ENCODE peak calls at places on chromosomes 1 and 21, in eight cellular contexts. Y, D, S, V, B, H, R and G are unnamed samples.

GRCh38 chr1:221697924-221698425 is 43.9 kb downstream of the DUSP10 start:
- DNase-seq in B (no peak), Y (no peak), D (no peak), H (no peak), V (no peak), S (no peak), R (peak), G (no peak)

GRCh38 chr21:31900121-31900895 is 27.5 kb downstream of the HUNK start:
- DNase-seq in H (no peak), V (peak), S (peak), D (no peak), Y (no peak), R (no peak), B (no peak), G (no peak)

GRCh38 chr1:185474440-185475149 is 157.6 kb upstream of the IVNS1ABP start:
- DNase-seq in D (no peak), Y (no peak), B (no peak), R (no peak), H (no peak), S (no peak), V (no peak), G (no peak)

GRCh38 chr1:236334893-236335545 is 53.3 kb upstream of the ERO1B start:
- DNase-seq in R (peak), H (no peak), Y (no peak), S (no peak), D (no peak), B (no peak), V (no peak), G (no peak)

GRCh38 chr1:921011-921837 is 2.5 kb upstream of the SAMD11 start:
- DNase-seq in B (peak), D (peak), S (peak), R (peak), V (peak), Y (peak), H (no peak), G (no peak)

GRCh38 chr1:214004014-214004413 is 16.2 kb downstream of the PROX1 start:
- DNase-seq in D (no peak), R (no peak), S (no peak), Y (no peak), H (no peak), B (peak), V (no peak), G (no peak)

GRCh38 chr1:94974824-94975223 is 47.9 kb upstream of the CNN3 start:
- DNase-seq in R (peak), S (no peak), D (no peak), V (no peak), Y (no peak), B (no peak), H (no peak), G (no peak)

GRCh38 chr1:180586671-180587155 is 27.9 kb downstream of the OVAAL start:
- DNase-seq in D (no peak), V (peak), H (no peak), Y (peak), R (peak), B (peak), S (peak), G (no peak)

GRCh38 chr1:243701872-243702271 is 148.2 kb downstream of the AKT3 start:
- DNase-seq in S (no peak), H (no peak), Y (no peak), R (no peak), V (no peak), B (no peak), D (no peak), G (no peak)

GRCh38 chr1:94620345-94621031 is 78.9 kb upstream of the F3 start:
- DNase-seq in H (no peak), Y (no peak), R (no peak), V (no peak), B (no peak), D (no peak), S (no peak), G (no peak)

GRCh38 chr1:98325646-98326441 is 335.7 kb upstream of the SNX7 start:
- DNase-seq in H (no peak), S (peak), B (no peak), Y (peak), R (peak), D (no peak), V (peak), G (no peak)

GRCh38 chr1:115712911-115713609 is 55.5 kb downstream of the CASQ2 start:
- DNase-seq in R (no peak), Y (no peak), V (no peak), B (peak), D (no peak), H (no peak), S (no peak), G (no peak)

DNA sequence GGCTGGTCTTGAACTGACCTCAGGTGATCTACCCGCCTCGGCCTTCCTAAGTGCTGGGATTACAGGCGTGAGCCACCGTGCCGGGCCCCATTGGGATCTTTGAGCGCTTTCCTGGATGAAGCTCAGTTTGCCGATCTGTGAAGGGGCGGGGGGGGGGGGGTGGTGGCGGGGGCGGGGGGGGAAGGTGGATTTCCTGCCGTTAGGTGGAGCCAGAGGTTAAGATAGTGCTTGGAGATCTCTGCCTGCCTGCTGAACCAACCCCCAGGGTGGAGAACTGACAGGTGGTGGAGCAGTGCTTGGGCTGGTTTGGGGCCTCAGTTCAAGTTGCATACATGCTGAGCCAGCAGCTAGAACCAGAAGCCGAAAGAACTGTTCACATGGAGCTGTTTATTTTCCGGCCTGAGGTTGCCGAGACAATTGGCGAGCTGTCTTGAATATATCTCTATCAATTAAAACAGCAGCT is 1.7 kb downstream of the TMCC2 start:
- DNase-seq in H (peak), B (peak), R (peak), Y (no peak), S (peak), D (no peak), V (peak), G (no peak)
- TF ChIP-seq CTCF in H (no peak), B (peak), R (peak), Y (no peak), S (no peak), D (peak), V (peak), G (no peak)

DNA sequence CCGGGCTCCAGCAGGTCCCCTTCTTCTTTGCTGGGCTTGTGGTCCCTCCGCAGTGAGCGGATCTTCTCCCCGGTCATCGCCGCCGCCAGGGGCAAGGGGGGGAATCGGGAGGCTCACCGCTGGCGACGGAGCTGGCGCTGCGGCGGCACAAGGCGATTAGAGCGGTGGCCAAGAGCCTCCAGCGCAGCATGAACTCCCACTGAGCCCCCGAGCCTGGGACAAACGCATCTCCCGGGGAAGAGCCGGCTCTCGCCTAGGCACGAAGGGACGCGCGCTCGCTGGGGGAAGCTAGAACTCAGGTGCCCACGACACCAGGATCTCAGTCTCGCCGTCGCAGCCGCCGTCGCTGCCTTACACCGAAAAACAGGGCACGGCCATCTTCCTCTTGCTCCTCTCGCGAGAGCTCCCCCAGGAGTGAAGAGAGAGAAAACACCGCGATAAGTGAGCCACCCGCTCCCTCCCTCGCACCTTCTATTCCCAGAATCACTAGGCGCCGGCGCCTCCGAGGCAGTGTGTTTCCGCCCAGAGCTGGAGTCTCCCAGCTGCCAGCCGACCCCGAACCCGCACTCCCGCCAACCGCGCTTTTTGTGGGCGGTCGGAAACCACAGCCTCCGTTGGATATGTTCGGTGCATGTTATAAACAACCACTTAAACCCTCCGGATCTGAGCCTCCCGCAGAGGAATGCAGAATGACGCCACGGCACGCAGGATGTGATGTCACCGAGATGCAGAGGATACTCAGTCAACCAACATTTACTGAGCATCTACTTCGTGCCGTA is at the start of gene ANKRD13C:
- DNase-seq in H (peak), V (peak), D (peak), Y (peak), B (peak), R (peak), S (peak), G (peak)
- TF ChIP-seq CTCF in H (no peak), V (no peak), D (peak), Y (peak), B (no peak), R (no peak), S (no peak), G (no peak)

DNA sequence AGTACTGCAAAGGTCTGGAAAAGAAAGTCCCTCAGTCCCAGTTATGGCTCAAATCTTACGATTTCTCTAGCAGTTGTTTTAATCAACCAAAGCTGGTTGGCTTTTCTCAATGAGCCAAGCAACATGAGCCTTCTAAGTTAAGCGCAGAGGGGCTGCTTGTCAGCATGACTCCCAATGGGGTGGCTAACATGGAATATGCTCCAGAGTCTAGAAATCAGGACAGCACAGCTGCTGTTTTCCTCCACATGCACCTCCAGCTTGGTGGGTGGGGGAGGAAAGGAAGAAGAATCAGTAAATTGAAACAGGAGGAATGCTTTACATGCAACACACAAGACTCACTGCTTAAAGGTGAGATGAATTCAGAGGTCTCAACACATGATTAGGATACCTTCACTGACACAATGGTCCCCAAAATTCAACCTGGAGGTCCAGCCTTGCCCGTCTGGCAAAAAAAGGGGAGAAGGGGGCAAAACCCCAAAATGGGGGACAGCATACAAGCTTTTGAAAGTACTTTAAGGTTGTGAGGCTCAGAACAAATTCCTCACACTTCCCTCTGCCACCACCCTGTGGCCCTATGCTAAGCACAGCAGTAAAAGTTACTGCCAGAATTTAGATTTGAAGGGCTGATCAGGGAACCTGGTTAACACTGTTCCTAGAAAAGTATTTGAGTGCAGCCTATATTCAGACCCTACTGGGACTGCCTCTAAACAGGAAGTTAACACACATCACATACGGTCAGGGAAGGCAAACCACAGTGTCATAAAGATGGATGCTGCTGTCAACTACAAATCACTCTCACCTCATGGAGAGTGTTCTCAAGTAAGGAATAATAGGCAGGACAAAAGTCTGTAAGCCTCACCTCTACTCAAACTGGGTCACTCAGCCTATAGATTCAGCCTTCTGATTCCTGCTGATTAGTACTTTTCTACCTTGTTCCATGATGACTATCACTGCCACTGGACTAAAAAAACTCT is 2.6 kb downstream of the GATAD2B start:
- DNase-seq in V (no peak), H (no peak), R (peak), B (no peak), S (no peak), D (no peak), Y (no peak), G (no peak)
- TF ChIP-seq CTCF in V (peak), H (no peak), R (peak), B (peak), S (no peak), D (peak), Y (peak), G (no peak)

GRCh38 chr1:53196485-53197271 is at the start of gene CPT2:
- DNase-seq in D (peak), B (peak), S (peak), H (peak), R (peak), Y (peak), V (peak), G (peak)
- TF ChIP-seq CTCF in D (no peak), B (no peak), S (no peak), H (no peak), R (no peak), Y (no peak), V (no peak), G (no peak)

DNA sequence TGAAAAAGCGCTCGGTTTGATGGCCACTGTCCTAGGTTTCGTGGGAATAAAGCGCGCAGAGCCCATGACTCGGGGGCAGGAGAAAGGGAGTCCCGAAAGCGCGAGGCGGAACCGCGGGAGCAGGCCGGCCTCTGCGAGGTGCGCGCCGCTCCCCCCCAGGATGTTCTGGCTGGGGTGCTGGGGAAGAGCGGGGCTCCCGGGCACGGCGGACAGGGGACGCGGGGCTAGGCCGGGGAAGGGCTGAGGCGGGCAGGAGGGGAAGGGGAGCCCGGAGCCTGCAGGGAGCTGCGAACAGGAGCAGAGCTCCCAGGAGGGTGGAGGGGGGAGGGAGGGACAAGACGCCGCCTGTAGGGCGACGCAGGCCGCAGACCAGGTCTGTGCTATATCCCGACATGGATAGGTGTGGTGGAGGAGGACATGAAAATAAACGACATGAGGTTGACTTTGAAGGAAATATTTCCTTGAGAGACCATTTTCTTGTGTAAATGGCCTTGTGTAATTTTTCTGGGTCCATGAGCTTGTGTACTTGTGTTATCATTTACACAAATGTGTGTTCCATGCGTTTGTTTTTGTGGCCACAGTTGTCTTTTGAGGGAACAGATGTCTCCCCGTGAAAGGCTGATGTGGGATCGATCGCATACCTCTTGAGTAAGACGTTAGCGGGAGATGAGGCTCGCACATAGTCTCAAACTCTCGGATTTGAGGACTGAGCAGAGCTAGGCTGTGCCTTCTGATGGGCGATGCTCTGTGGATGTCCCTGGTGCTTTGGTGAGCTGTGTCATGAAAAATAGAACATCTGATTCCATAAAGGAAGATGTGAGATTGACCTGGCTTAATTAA is 1.3 kb downstream of the PCNT start:
- DNase-seq in Y (no peak), R (peak), D (peak), V (peak), B (peak), H (no peak), S (peak), G (no peak)
- TF ChIP-seq CTCF in Y (peak), R (peak), D (peak), V (peak), B (peak), H (no peak), S (no peak), G (peak)

GRCh38 chr1:84360303-84360702 is 38.0 kb upstream of the DNASE2B start:
- DNase-seq in R (no peak), D (no peak), V (no peak), H (no peak), Y (no peak), S (no peak), B (no peak), G (no peak)

GRCh38 chr1:84361796-84362195 is 36.5 kb upstream of the DNASE2B start:
- DNase-seq in V (no peak), D (no peak), B (no peak), R (no peak), H (no peak), S (no peak), Y (no peak), G (no peak)

GRCh38 chr1:84363622-84364021 is 34.7 kb upstream of the DNASE2B start:
- DNase-seq in V (no peak), Y (no peak), R (no peak), D (no peak), S (no peak), H (no peak), B (no peak), G (no peak)

GRCh38 chr1:84365225-84366221 is 32.8 kb upstream of the DNASE2B start:
- DNase-seq in Y (peak), S (no peak), H (no peak), D (no peak), B (no peak), V (peak), R (peak), G (peak)

DNA sequence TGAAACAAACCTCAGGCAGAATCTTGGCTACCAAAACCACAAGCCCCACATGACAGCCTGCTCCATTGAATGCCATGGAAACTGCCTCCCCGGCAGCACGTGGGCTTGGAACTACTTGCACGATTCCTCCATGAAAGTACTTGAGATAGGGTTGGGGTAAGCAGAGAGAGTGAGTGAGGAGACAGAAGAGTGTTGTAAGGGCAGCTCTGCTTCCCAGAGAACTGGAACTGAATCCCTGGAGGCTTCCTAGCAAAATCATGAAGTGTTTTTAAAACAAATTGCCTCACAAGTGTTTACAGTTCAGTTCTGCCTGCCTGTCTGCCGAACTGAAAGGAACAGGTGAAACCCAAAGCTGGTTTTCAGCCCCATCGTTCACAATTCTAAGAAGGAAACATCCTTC is 35.3 kb upstream of the DNASE2B start:
- DNase-seq in B (no peak), D (no peak), S (no peak), V (no peak), H (no peak), Y (no peak), R (no peak), G (no peak)
- TF ChIP-seq CTCF in B (no peak), D (no peak), S (no peak), V (no peak), H (no peak), Y (no peak), R (no peak), G (no peak)

DNA sequence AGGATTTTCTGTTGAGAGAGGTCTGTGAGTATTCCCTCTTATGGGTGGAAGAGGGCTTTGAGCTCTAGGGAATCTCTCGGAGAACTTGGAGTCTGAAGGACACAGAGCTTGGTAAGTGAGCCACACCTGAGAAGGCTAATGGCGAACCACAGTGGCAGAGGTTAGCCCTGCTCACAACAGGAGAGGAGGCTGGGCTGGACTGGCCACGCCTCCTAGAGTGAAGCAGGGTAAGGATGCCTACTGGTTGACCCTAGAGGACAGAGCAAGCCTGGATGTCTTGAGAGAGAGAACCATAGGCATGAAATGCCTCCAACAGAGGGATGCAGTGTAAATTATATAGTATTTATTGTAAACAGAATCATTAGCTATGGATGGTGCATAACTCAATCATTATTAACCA is 232.6 kb downstream of the PCP4 start:
- DNase-seq in D (no peak), H (no peak), R (no peak), B (no peak), V (no peak), S (no peak), Y (no peak), G (no peak)
- TF ChIP-seq CTCF in D (no peak), H (no peak), R (no peak), B (no peak), V (no peak), S (no peak), Y (no peak), G (no peak)

GRCh38 chr1:154818911-154819310 is 51.2 kb downstream of the KCNN3 start:
- DNase-seq in V (no peak), B (no peak), D (no peak), H (no peak), R (no peak), Y (no peak), S (no peak), G (no peak)

GRCh38 chr1:154814106-154814505 is 56.0 kb downstream of the KCNN3 start:
- DNase-seq in S (no peak), B (no peak), V (no peak), H (no peak), D (no peak), Y (no peak), R (no peak), G (no peak)

GRCh38 chr1:154819628-154820590 is 50.2 kb downstream of the KCNN3 start:
- DNase-seq in R (peak), V (peak), H (no peak), Y (no peak), D (no peak), B (peak), S (peak), G (no peak)

GRCh38 chr1:154820646-154821045 is 49.4 kb downstream of the KCNN3 start:
- DNase-seq in H (no peak), D (no peak), S (no peak), Y (no peak), B (no peak), V (no peak), R (no peak), G (no peak)

DNA sequence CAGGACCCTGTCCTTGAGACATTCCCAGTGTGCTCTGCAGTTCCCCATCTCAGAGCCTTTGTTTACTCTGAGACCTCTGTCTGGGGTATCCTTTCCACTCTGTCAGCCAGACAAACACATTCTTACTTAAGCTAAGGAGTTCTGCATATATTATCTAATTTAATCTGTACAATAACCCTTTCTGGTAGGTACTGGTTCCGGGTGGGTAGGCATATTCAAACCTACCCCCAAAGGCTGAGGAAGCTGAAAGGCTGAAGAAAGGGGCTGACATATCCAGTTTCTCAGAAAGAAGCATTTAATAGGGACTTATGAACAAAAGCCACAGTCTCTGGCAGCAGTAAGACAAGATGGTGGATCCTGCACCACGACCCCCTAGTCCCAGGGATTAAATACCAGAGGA is 53.1 kb downstream of the KCNN3 start:
- DNase-seq in S (no peak), R (no peak), B (no peak), H (no peak), V (no peak), Y (no peak), D (no peak), G (no peak)
- TF ChIP-seq CTCF in S (no peak), R (no peak), B (no peak), H (no peak), V (no peak), Y (no peak), D (no peak), G (no peak)